ENCODE peak calls at places on chromosomes 7 and 10, in five cellular contexts. B is lower leg skin, G is left ventricle myocardium inferior, P is T-helper 2 cell, D is fibroblast of pulmonary artery. Y is an unnamed sample.

GRCh38 chr7:12729112-12729511 is 41.7 kb downstream of the ARL4A start:
- DNase-seq in G (peak), B (peak), D (peak), P (no peak), Y (no peak)

GRCh38 chr10:112852308-112852707 is 97.7 kb upstream of the TCF7L2 start:
- DNase-seq in G (no peak), B (peak), P (no peak), D (no peak), Y (no peak)

GRCh38 chr7:96998765-96999164 is 6.6 kb upstream of the DLX6 start:
- DNase-seq in D (no peak), B (no peak), G (no peak), P (no peak), Y (no peak)

GRCh38 chr7:70135656-70136055 is 537.4 kb downstream of the AUTS2 start:
- DNase-seq in G (no peak), D (no peak), P (no peak), B (no peak), Y (no peak)

GRCh38 chr7:28328161-28328560 is 84.2 kb upstream of the CREB5 start:
- DNase-seq in B (no peak), P (no peak), G (no peak), D (no peak), Y (no peak)

GRCh38 chr7:157845203-157845810 is 508.5 kb downstream of the DNAJB6 start:
- DNase-seq in P (no peak), B (no peak), G (no peak), D (no peak), Y (no peak)

GRCh38 chr7:43905954-43906326 is 456 bp downstream of the URGCP start:
- DNase-seq in G (peak), P (no peak), D (peak), B (no peak), Y (peak)

GRCh38 chr7:33654641-33655040 is 250.7 kb upstream of the BMPER start:
- DNase-seq in D (no peak), B (no peak), G (no peak), P (no peak), Y (no peak)

GRCh38 chr7:80632819-80633218 is 5.6 kb upstream of the CD36 start:
- DNase-seq in B (no peak), G (no peak), D (no peak), P (no peak), Y (no peak)

GRCh38 chr10:121077331-121077730 is 226.2 kb downstream of the WDR11 start:
- DNase-seq in G (peak), B (peak), P (no peak), D (peak), Y (no peak)

GRCh38 chr10:122997864-122998263 is 10.7 kb downstream of the IKZF5 start:
- DNase-seq in P (no peak), G (no peak), D (no peak), B (no peak), Y (no peak)

GRCh38 chr7:157831901-157832810 is 495.4 kb downstream of the DNAJB6 start:
- DNase-seq in D (no peak), P (no peak), G (no peak), B (no peak), Y (no peak)

GRCh38 chr10:96092999-96093767 is 36.9 kb upstream of the ZNF518A start:
- DNase-seq in G (no peak), D (no peak), P (no peak), B (no peak), Y (no peak)

GRCh38 chr10:77616766-77617165 is 20.8 kb downstream of the KCNMA1 start:
- DNase-seq in B (no peak), G (no peak), P (no peak), D (no peak), Y (no peak)

GRCh38 chr10:33026422-33026821 is 68.4 kb upstream of the ITGB1 start:
- DNase-seq in P (no peak), G (no peak), B (no peak), D (no peak), Y (no peak)

GRCh38 chr10:131187886-131188285 is 123.6 kb downstream of the TCERG1L start:
- DNase-seq in B (no peak), D (no peak), G (no peak), P (no peak), Y (no peak)

Y was measured in CD8-positive, alpha-beta T cell.